ENCODE peak calls at places on chromosomes 11 and 22, in seven cellular contexts. K is HCT116; P is hypothalamus; E is iris pigment epithelial cell; T is GM23338; X is fibroblast of mammary gland; C is stimulated activated CD4-positive, alpha-beta T cell treated with anti-CD3 and anti-CD28 coated beads, Interleukin-4, amount 100 ng/mL, for 48 hours. Z is an unnamed sample.

GRCh38 chr22:18076060-18076497 is 1.7 kb upstream of the PEX26 start:
- DNase-seq in K (peak), C (no peak), P (peak), T (peak), X (peak), E (peak), Z (peak)

GRCh38 chr22:48098243-48098935 is 1335.9 kb downstream of the TBC1D22A start:
- DNase-seq in T (no peak), E (no peak), K (no peak), C (no peak), X (no peak), P (no peak), Z (no peak)

GRCh38 chr11:70495351-70496310 is 97.3 kb downstream of the CTTN start:
- DNase-seq in T (no peak), E (no peak), K (no peak), P (no peak), C (no peak), X (no peak), Z (no peak)

GRCh38 chr11:22165799-22166548 is 26.9 kb upstream of the ANO5 start:
- DNase-seq in C (no peak), E (no peak), T (no peak), P (no peak), K (no peak), X (no peak), Z (no peak)

GRCh38 chr11:62336949-62337681 is at the start of gene ASRGL1:
- DNase-seq in X (peak), C (peak), P (peak), T (peak), E (peak), K (peak), Z (peak)

GRCh38 chr22:42282252-42282942 is 11.9 kb upstream of the TCF20 start:
- DNase-seq in X (no peak), C (no peak), T (no peak), P (no peak), E (no peak), K (no peak), Z (no peak)

GRCh38 chr22:27480487-27480886 is 321.1 kb downstream of the MN1 start:
- DNase-seq in E (no peak), P (peak), X (no peak), K (no peak), T (peak), C (no peak), Z (no peak)

GRCh38 chr22:22800716-22801115 is 86.9 kb upstream of the IGLL5 start:
- DNase-seq in C (no peak), K (no peak), X (peak), P (no peak), T (no peak), E (peak), Z (no peak)

GRCh38 chr11:60985991-60986915 is 14.8 kb downstream of the CD6 start:
- DNase-seq in K (no peak), X (peak), T (no peak), P (no peak), C (peak), E (peak), Z (no peak)